ENCODE peak calls at places on chromosomes 5 and 9, in four cellular contexts. R is K562, P is GM12878, T is HepG2. M is an unnamed sample.

GRCh38 chr5:35826561-35826960 is 30.1 kb upstream of the IL7R start:
- DNase-seq in R (no peak), P (no peak), T (no peak), M (no peak)

GRCh38 chr5:170781946-170782345 is 1.6 kb upstream of the GABRP start:
- DNase-seq in P (no peak), R (no peak), T (no peak), M (no peak)

GRCh38 chr9:115595951-115596742 is 478.2 kb upstream of the TNC start:
- DNase-seq in P (no peak), R (no peak), T (no peak), M (no peak)

GRCh38 chr9:84323777-84324317 is 16.7 kb downstream of the SLC28A3 start:
- DNase-seq in P (no peak), T (no peak), R (no peak), M (no peak)

GRCh38 chr9:101995231-101995630 is 256.8 kb upstream of the GRIN3A start:
- DNase-seq in T (no peak), P (no peak), R (no peak), M (no peak)

GRCh38 chr5:5387192-5387591 is 35.3 kb upstream of the ICE1 start:
- DNase-seq in P (no peak), T (no peak), R (no peak), M (no peak)

GRCh38 chr9:120080781-120081180 is 499.2 kb downstream of the CDK5RAP2 start:
- DNase-seq in P (no peak), R (no peak), T (no peak), M (no peak)

GRCh38 chr5:159022178-159022556 is 77.5 kb downstream of the EBF1 start:
- DNase-seq in T (no peak), P (no peak), R (no peak), M (no peak)

GRCh38 chr5:17482784-17483183 is 15.2 kb upstream of the TAF11L2 start:
- DNase-seq in P (no peak), T (no peak), R (no peak), M (no peak)

GRCh38 chr5:6856658-6857057 is 143.4 kb downstream of the TENT4A start:
- DNase-seq in P (no peak), T (no peak), R (no peak), M (no peak)

GRCh38 chr9:5949103-5949699 is 58.5 kb downstream of the MLANA start:
- DNase-seq in R (no peak), P (peak; percentile 15), T (no peak), M (no peak)

GRCh38 chr5:14871084-14871572 is 450 bp downstream of the ANKH start:
- DNase-seq in P (no peak), T (no peak), R (peak; percentile 18), M (peak; percentile 57)

GRCh38 chr9:22144226-22144625 is 135.1 kb upstream of the CDKN2B start:
- DNase-seq in R (no peak), T (no peak), P (no peak), M (no peak)

GRCh38 chr5:156481741-156482140 is 154.8 kb downstream of the SGCD start:
- DNase-seq in T (no peak), R (no peak), P (no peak), M (no peak)

GRCh38 chr5:154580422-154580821 is 102.4 kb upstream of the HAND1 start:
- DNase-seq in T (no peak), R (no peak), P (no peak), M (no peak)

GRCh38 chr9:83649080-83649479 is 26.1 kb downstream of the IDNK start:
- DNase-seq in R (peak; percentile 72), T (peak; percentile 51), P (no peak), M (peak; percentile 89)

GRCh38 chr5:60856059-60856458 is 12.0 kb upstream of the ELOVL7 start:
- DNase-seq in T (no peak), R (no peak), P (no peak), M (no peak)

GRCh38 chr5:14305045-14305444 is 161.9 kb downstream of the TRIO start:
- DNase-seq in R (peak; percentile 16), T (no peak), P (no peak), M (no peak)

DNA sequence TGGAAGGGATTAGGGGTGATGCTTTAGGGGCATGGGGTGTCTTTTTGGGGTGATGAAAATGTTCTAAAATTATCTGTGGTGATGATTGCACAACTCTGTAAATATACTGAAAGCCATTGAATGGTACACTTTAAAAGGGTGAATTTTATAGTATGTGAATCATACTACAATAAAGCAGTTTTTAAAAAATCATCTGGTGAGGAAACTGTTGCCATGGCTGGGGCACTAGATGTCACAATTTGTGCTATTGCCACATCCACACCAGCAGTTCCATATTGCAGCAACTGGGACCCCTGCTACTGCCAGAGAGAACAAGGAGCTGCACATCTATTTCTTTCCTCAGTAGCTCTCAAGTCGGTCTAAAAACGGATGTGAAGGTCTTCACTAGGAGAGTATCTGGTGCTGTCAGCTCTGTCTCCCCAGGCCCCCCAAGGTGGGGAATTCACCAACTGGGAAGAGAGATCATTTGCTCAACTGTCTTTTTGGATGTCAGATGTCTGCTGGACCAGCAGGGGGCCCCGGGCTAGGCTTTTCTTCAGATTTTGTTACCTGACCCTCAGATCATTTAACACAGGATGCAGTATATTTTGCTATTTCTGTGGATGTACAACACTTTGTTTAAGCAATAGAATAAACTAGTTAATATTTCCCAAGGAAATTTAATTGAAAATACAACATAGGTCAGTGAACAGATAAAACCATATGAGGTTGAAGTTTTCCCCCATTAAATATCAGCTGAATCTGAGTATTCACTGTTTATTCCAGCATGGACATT is 13.2 kb downstream of the CMYA5 start:
- DNase-seq in R (peak; percentile 46), P (no peak), T (peak; percentile 10), M (peak; percentile 60)
- TF ChIP-seq BRCA1 in R (no peak), P (no peak), T (no peak), M (no peak)

DNA sequence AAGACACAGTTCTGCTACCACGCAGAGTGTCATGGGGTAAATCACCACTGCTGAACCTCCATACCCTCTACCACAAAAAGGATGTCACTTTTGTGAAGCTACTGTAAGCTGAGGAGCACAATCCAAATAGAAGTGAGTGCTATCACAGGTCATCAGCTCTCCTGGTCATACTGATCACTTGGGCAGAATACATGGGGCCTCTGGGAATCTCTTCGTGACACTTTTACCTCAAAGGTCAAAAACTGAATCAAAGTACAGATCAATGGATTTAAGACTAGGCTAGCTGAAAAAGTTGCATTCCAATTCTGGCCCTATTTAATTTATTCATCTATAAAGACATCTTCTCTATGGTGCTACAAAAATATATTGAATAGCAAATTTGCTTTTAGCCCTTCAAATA is 115.5 kb downstream of the MPDZ start:
- DNase-seq in P (no peak), T (no peak), R (no peak), M (no peak)
- TF ChIP-seq BRCA1 in P (no peak), T (no peak), R (no peak), M (no peak)

GRCh38 chr5:147918101-147918500 is 11.8 kb upstream of the C5orf46 start:
- DNase-seq in R (no peak), T (no peak), P (no peak), M (no peak)

GRCh38 chr5:147911427-147911826 is 5.1 kb upstream of the C5orf46 start:
- DNase-seq in T (no peak), P (no peak), R (no peak), M (no peak)

GRCh38 chr5:147912015-147912414 is 5.7 kb upstream of the C5orf46 start:
- DNase-seq in P (no peak), T (no peak), R (no peak), M (no peak)

GRCh38 chr5:147918899-147919298 is 12.6 kb upstream of the C5orf46 start:
- DNase-seq in R (no peak), T (no peak), P (no peak), M (no peak)

GRCh38 chr5:147913786-147914185 is 7.4 kb upstream of the C5orf46 start:
- DNase-seq in P (no peak), R (no peak), T (no peak), M (no peak)
- TF ChIP-seq BRCA1 in P (no peak), R (no peak), T (no peak), M (no peak)

GRCh38 chr5:122180863-122181519 is 51.6 kb downstream of the ZNF474 start:
- DNase-seq in T (no peak), R (no peak), P (no peak), M (no peak)

GRCh38 chr5:122173484-122174191 is 44.3 kb downstream of the ZNF474 start:
- DNase-seq in R (no peak), P (no peak), T (no peak), M (no peak)

GRCh38 chr5:122175852-122176251 is 46.5 kb downstream of the ZNF474 start:
- DNase-seq in R (no peak), T (no peak), P (no peak), M (no peak)

GRCh38 chr5:122180146-122180712 is 50.9 kb downstream of the ZNF474 start:
- DNase-seq in P (no peak), T (no peak), R (no peak), M (no peak)

DNA sequence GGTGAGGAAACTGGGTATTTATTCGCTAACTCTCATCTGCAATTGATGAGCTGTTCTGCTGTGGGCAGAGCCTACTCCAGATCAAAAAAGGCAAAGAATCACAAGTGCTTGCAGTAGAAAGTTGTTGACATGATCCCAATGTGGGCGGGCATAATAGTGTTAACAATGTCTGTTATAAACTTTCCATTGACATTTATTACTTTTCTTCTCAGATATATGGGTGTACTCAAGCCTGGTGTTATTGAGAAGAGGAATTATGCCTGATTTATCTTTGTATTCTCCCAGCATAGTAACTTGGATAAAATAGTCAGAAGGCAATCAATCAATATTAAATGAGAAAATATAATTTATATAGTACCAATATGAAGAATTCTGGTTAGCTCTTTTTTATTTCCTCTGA is 47.8 kb downstream of the ZNF474 start:
- DNase-seq in P (no peak), T (no peak), R (no peak), M (no peak)
- TF ChIP-seq BRCA1 in P (no peak), T (no peak), R (no peak), M (no peak)

GRCh38 chr9:89426389-89426961 is 71.4 kb downstream of the SEMA4D start:
- DNase-seq in T (no peak), P (peak; percentile 96), R (no peak), M (no peak)

GRCh38 chr9:89425921-89426388 is 72.0 kb downstream of the SEMA4D start:
- DNase-seq in P (no peak), T (no peak), R (no peak), M (no peak)

GRCh38 chr9:89422151-89422918 is 75.6 kb downstream of the SEMA4D start:
- DNase-seq in T (no peak), R (no peak), P (no peak), M (no peak)

GRCh38 chr9:89427621-89428221 is 70.2 kb downstream of the SEMA4D start:
- DNase-seq in P (no peak), R (no peak), T (no peak), M (no peak)

GRCh38 chr9:89425024-89425805 is 72.7 kb downstream of the SEMA4D start:
- DNase-seq in T (no peak), P (no peak), R (no peak), M (no peak)
- TF ChIP-seq BRCA1 in T (no peak), P (no peak), R (no peak), M (no peak)

M was measured in H1.